ENCODE peak calls at places on chromosomes 16 and 17, in ten cellular contexts. D, F, J, Y, P, A, R, X, Q and W are unnamed samples.

GRCh38 chr17:44965491-44966234 is 2.4 kb downstream of the C1QL1 start:
- DNase-seq in P (no peak), J (no peak), D (no peak), Y (no peak), X (no peak), F (no peak), R (no peak), A (no peak), Q (no peak), W (no peak)

GRCh38 chr17:79670537-79671386 is 59.9 kb upstream of the RBFOX3 start:
- DNase-seq in F (no peak), P (no peak), D (no peak), R (peak), A (peak), J (peak), Y (no peak), X (no peak), Q (no peak), W (no peak)

GRCh38 chr17:71870546-71870862 is 250.3 kb upstream of the SOX9 start:
- DNase-seq in A (peak), X (no peak), R (no peak), Q (no peak), J (peak), F (no peak), P (no peak), Y (no peak), D (no peak), W (no peak)

GRCh38 chr16:66746682-66747081 is 4.7 kb downstream of the DYNC1LI2 start:
- DNase-seq in X (no peak), A (no peak), F (peak), Q (no peak), P (peak), Y (no peak), J (no peak), R (no peak), D (no peak), W (no peak)

GRCh38 chr16:57284952-57285263 is 436 bp upstream of the PLLP start:
- DNase-seq in D (no peak), X (no peak), A (no peak), Y (peak), F (no peak), Q (no peak), P (no peak), R (no peak), J (no peak), W (no peak)

GRCh38 chr16:23296994-23297393 is 5.1 kb upstream of the SCNN1B start:
- DNase-seq in R (no peak), A (peak), F (peak), Q (peak), Y (peak), J (no peak), P (peak), X (no peak), D (no peak), W (peak)

GRCh38 chr17:20300399-20301037 is 166.8 kb downstream of the LGALS9B start:
- DNase-seq in Y (no peak), F (no peak), D (no peak), X (no peak), A (no peak), P (no peak), R (no peak), J (no peak), Q (no peak), W (no peak)

GRCh38 chr16:54928421-54929089 is 2.1 kb upstream of the IRX5 start:
- DNase-seq in D (no peak), F (peak), P (peak), J (peak), Q (peak), R (no peak), Y (peak), X (no peak), A (peak), W (no peak)

GRCh38 chr16:30665830-30666190 is 7.6 kb downstream of the FBRS start:
- DNase-seq in X (no peak), Q (no peak), Y (no peak), D (no peak), J (no peak), F (no peak), A (no peak), R (no peak), P (no peak), W (no peak)

GRCh38 chr17:1055751-1056645 is 59.1 kb downstream of the TIMM22 start:
- DNase-seq in R (no peak), X (peak), A (peak), F (peak), D (no peak), P (peak), Q (peak), Y (peak), J (peak), W (peak)

GRCh38 chr17:79075433-79075805 is 795 bp downstream of the ENGASE start:
- DNase-seq in F (peak), Q (no peak), A (no peak), J (no peak), R (no peak), Y (no peak), D (no peak), X (no peak), P (no peak), W (no peak)

GRCh38 chr17:7544911-7545310 is 3.9 kb upstream of the TNFSF12 start:
- DNase-seq in X (no peak), A (no peak), P (no peak), F (no peak), D (no peak), Y (no peak), Q (no peak), R (no peak), J (no peak), W (no peak)